ENCODE peak calls at places on chromosome 5, in four cellular contexts. One of them, this sample, is unnamed.

GRCh38 chr5:25744908-25745307 is 1100.1 kb upstream of the CDH10 start:
- DNase-seq in uterus: no peak
- DNase-seq in psoas muscle: no peak
- DNase-seq in BJ: no peak
- DNase-seq in this sample: no peak

GRCh38 chr5:154972476-154973080 is 31.7 kb downstream of the MRPL22 start:
- DNase-seq in uterus: no peak
- DNase-seq in psoas muscle: no peak
- DNase-seq in BJ: no peak
- DNase-seq in this sample: no peak

GRCh38 chr5:135295852-135296251 is 103.2 kb downstream of the MACROH2A1 start:
- DNase-seq in uterus: no peak
- DNase-seq in psoas muscle: no peak
- DNase-seq in BJ: no peak
- DNase-seq in this sample: no peak

GRCh38 chr5:154729613-154730012 is 25.6 kb upstream of the LARP1 start:
- DNase-seq in uterus: no peak
- DNase-seq in psoas muscle: no peak
- DNase-seq in BJ: no peak
- DNase-seq in this sample: no peak

GRCh38 chr5:102627311-102627710 is 127.8 kb upstream of the PAM start:
- DNase-seq in uterus: no peak
- DNase-seq in psoas muscle: no peak
- DNase-seq in BJ: no peak
- DNase-seq in this sample: no peak

GRCh38 chr5:55187370-55187769 is 14.4 kb upstream of the CDC20B start:
- DNase-seq in uterus: no peak
- DNase-seq in psoas muscle: no peak
- DNase-seq in BJ: no peak
- DNase-seq in this sample: no peak

GRCh38 chr5:142015781-142016533 is 3.1 kb upstream of the GNPDA1 start:
- DNase-seq in uterus: no peak
- DNase-seq in psoas muscle: no peak
- DNase-seq in BJ: no peak
- DNase-seq in this sample: no peak

GRCh38 chr5:128300181-128300580 is 216.6 kb downstream of the SLC12A2 start:
- DNase-seq in uterus: no peak
- DNase-seq in psoas muscle: no peak
- DNase-seq in BJ: no peak
- DNase-seq in this sample: no peak

GRCh38 chr5:14716755-14717752 is 52.5 kb downstream of the OTULIN start:
- DNase-seq in uterus: no peak
- DNase-seq in psoas muscle: no peak
- DNase-seq in BJ: no peak
- DNase-seq in this sample: peak; percentile 13

GRCh38 chr5:55438931-55439477 is 95.8 kb downstream of the PLPP1 start:
- DNase-seq in uterus: peak; percentile 69
- DNase-seq in psoas muscle: no peak
- DNase-seq in BJ: no peak
- DNase-seq in this sample: peak; percentile 80

GRCh38 chr5:74903165-74903787 is 37.1 kb upstream of the FAM169A start:
- DNase-seq in uterus: no peak
- DNase-seq in psoas muscle: no peak
- DNase-seq in BJ: no peak
- DNase-seq in this sample: no peak

GRCh38 chr5:14452685-14453084 is 128.9 kb upstream of the OTULINL start:
- DNase-seq in uterus: peak; percentile 41
- DNase-seq in psoas muscle: no peak
- DNase-seq in BJ: no peak
- DNase-seq in this sample: no peak

GRCh38 chr5:179008667-179009066 is 13.5 kb upstream of the GRM6 start:
- DNase-seq in uterus: no peak
- DNase-seq in psoas muscle: no peak
- DNase-seq in BJ: no peak
- DNase-seq in this sample: no peak

GRCh38 chr5:56829137-56829536 is 13.8 kb downstream of the MAP3K1 start:
- DNase-seq in uterus: no peak
- DNase-seq in psoas muscle: no peak
- DNase-seq in BJ: no peak
- DNase-seq in this sample: no peak

GRCh38 chr5:176651472-176651980 is 4.2 kb downstream of the TSPAN17 start:
- DNase-seq in uterus: no peak
- DNase-seq in psoas muscle: no peak
- DNase-seq in BJ: no peak
- DNase-seq in this sample: no peak

GRCh38 chr5:131973981-131974380 is 28.5 kb upstream of the MEIKIN start:
- DNase-seq in uterus: no peak
- DNase-seq in psoas muscle: no peak
- DNase-seq in BJ: no peak
- DNase-seq in this sample: no peak

GRCh38 chr5:150285114-150285513 is 4.5 kb downstream of the CAMK2A start:
- DNase-seq in uterus: no peak
- DNase-seq in psoas muscle: no peak
- DNase-seq in BJ: no peak
- DNase-seq in this sample: no peak

GRCh38 chr5:150291388-150292385 is 2.1 kb upstream of the CAMK2A start:
- DNase-seq in uterus: no peak
- DNase-seq in psoas muscle: no peak
- DNase-seq in BJ: no peak
- DNase-seq in this sample: no peak

GRCh38 chr5:150286820-150287219 is 2.8 kb downstream of the CAMK2A start:
- DNase-seq in uterus: no peak
- DNase-seq in psoas muscle: no peak
- DNase-seq in BJ: no peak
- DNase-seq in this sample: no peak

GRCh38 chr5:150289551-150290390 is at the start of gene CAMK2A:
- DNase-seq in uterus: no peak
- DNase-seq in psoas muscle: no peak
- DNase-seq in BJ: no peak
- DNase-seq in this sample: no peak

DNA sequence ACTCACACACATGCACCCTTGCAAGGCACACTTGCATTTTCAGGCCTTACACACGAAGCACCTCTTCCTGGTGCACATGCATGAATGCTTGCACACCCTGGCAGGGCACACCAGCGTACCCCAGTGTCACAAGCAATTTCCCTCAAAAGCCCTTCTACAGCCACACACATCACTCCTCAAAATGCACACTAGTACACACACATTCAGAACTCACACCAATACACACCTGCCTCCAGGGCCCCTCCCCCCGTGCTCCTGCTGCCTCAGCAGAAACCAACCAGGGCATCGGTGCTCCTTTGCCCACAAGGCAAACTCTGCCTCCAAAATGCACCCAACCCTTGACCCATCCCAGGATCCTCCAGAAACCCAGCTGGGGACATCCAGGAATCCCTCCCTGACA is 1.2 kb downstream of the CAMK2A start:
- DNase-seq in uterus: no peak
- DNase-seq in psoas muscle: no peak
- DNase-seq in BJ: no peak
- DNase-seq in this sample: no peak
- H3K4me3 ChIP-seq in uterus: no peak overlapping the region
- H3K4me3 ChIP-seq in psoas muscle: no peak overlapping the region
- H3K4me3 ChIP-seq in BJ: no peak overlapping the region
- H3K4me3 ChIP-seq in this sample: no peak overlapping the region

DNA sequence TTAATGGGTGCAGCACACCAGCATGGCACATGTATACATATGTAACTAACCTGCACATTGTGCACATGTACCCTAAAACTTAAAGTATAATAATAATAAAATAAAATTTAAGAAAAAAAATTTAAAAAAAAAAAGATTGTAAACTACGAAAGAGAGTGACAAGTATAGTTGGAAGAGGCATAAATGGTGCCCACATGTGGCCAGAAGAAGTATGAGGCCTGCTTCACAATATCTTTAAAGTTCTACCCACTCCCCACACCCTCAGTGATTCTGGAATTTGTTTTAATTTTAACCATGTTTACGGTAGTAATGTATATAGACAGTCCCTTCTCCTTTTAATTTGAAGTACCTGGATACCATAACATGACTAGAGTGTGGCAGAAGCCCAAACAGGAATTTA is 172.7 kb downstream of the CHSY3 start:
- DNase-seq in uterus: no peak
- DNase-seq in psoas muscle: no peak
- DNase-seq in BJ: no peak
- DNase-seq in this sample: no peak
- TF ChIP-seq CTCF in uterus: no peak
- TF ChIP-seq CTCF in psoas muscle: no peak
- TF ChIP-seq CTCF in BJ: peak; percentile 2
- TF ChIP-seq CTCF in this sample: no peak

GRCh38 chr5:4572713-4573112 is 567.4 kb upstream of the ADAMTS16 start:
- DNase-seq in uterus: no peak
- DNase-seq in psoas muscle: no peak
- DNase-seq in BJ: no peak
- DNase-seq in this sample: no peak
- H3K4me3 ChIP-seq in uterus: no peak overlapping the region
- H3K4me3 ChIP-seq in psoas muscle: no peak overlapping the region
- H3K4me3 ChIP-seq in BJ: no peak overlapping the region
- H3K4me3 ChIP-seq in this sample: no peak overlapping the region

GRCh38 chr5:138032572-138033274 is at the start of gene FAM13B:
- DNase-seq in uterus: peak; percentile 72
- DNase-seq in psoas muscle: peak; percentile 81
- DNase-seq in BJ: no peak
- DNase-seq in this sample: peak; percentile 88
- TF ChIP-seq CTCF in uterus: no peak
- TF ChIP-seq CTCF in psoas muscle: no peak
- TF ChIP-seq CTCF in BJ: peak; percentile 2
- TF ChIP-seq CTCF in this sample: no peak

This sample was measured in tibial artery.